ENCODE peak calls at places on chromosomes 1 and 21, in eight cellular contexts. One of them, this sample, is unnamed.

GRCh38 chr1:183983371-183984105 is 54.0 kb downstream of the COLGALT2 start:
- DNase-seq in stimulated activated naive CD8-positive, alpha-beta T cell treated with anti-CD3 and anti-CD28 coated beads, Interleukin-15, amount 100 ng/mL, for 72 hours: no peak
- DNase-seq in IMR-90: peak
- DNase-seq in HEK293T: no peak
- DNase-seq in lung microvascular endothelial cell: no peak
- DNase-seq in germinal center: no peak
- DNase-seq in astrocyte of the hippocampus: peak
- DNase-seq in Calu3: no peak
- DNase-seq in this sample: no peak

GRCh38 chr1:181094813-181095212 is 6.3 kb downstream of the IER5 start:
- DNase-seq in stimulated activated naive CD8-positive, alpha-beta T cell treated with anti-CD3 and anti-CD28 coated beads, Interleukin-15, amount 100 ng/mL, for 72 hours: no peak
- DNase-seq in IMR-90: peak
- DNase-seq in HEK293T: no peak
- DNase-seq in lung microvascular endothelial cell: no peak
- DNase-seq in germinal center: no peak
- DNase-seq in astrocyte of the hippocampus: peak
- DNase-seq in Calu3: no peak
- DNase-seq in this sample: peak

GRCh38 chr1:226066415-226067077 is 4.0 kb downstream of the H3-3A start:
- DNase-seq in stimulated activated naive CD8-positive, alpha-beta T cell treated with anti-CD3 and anti-CD28 coated beads, Interleukin-15, amount 100 ng/mL, for 72 hours: no peak
- DNase-seq in IMR-90: peak
- DNase-seq in HEK293T: no peak
- DNase-seq in lung microvascular endothelial cell: no peak
- DNase-seq in germinal center: no peak
- DNase-seq in astrocyte of the hippocampus: peak
- DNase-seq in Calu3: no peak
- DNase-seq in this sample: no peak

GRCh38 chr1:30138891-30139290 is 584.5 kb downstream of the MATN1 start:
- DNase-seq in stimulated activated naive CD8-positive, alpha-beta T cell treated with anti-CD3 and anti-CD28 coated beads, Interleukin-15, amount 100 ng/mL, for 72 hours: no peak
- DNase-seq in IMR-90: no peak
- DNase-seq in HEK293T: no peak
- DNase-seq in lung microvascular endothelial cell: no peak
- DNase-seq in germinal center: no peak
- DNase-seq in astrocyte of the hippocampus: no peak
- DNase-seq in Calu3: no peak
- DNase-seq in this sample: no peak

GRCh38 chr1:246573481-246573880 is 7.2 kb downstream of the CNST start:
- DNase-seq in stimulated activated naive CD8-positive, alpha-beta T cell treated with anti-CD3 and anti-CD28 coated beads, Interleukin-15, amount 100 ng/mL, for 72 hours: no peak
- DNase-seq in IMR-90: no peak
- DNase-seq in HEK293T: no peak
- DNase-seq in lung microvascular endothelial cell: no peak
- DNase-seq in germinal center: no peak
- DNase-seq in astrocyte of the hippocampus: no peak
- DNase-seq in Calu3: no peak
- DNase-seq in this sample: no peak

GRCh38 chr1:30305519-30305918 is 417.9 kb downstream of the MATN1 start:
- DNase-seq in stimulated activated naive CD8-positive, alpha-beta T cell treated with anti-CD3 and anti-CD28 coated beads, Interleukin-15, amount 100 ng/mL, for 72 hours: no peak
- DNase-seq in IMR-90: no peak
- DNase-seq in HEK293T: no peak
- DNase-seq in lung microvascular endothelial cell: no peak
- DNase-seq in germinal center: no peak
- DNase-seq in astrocyte of the hippocampus: no peak
- DNase-seq in Calu3: no peak
- DNase-seq in this sample: no peak

GRCh38 chr1:115112496-115113375 is 23.4 kb upstream of the TSPAN2 start:
- DNase-seq in stimulated activated naive CD8-positive, alpha-beta T cell treated with anti-CD3 and anti-CD28 coated beads, Interleukin-15, amount 100 ng/mL, for 72 hours: peak
- DNase-seq in IMR-90: no peak
- DNase-seq in HEK293T: peak
- DNase-seq in lung microvascular endothelial cell: peak
- DNase-seq in germinal center: no peak
- DNase-seq in astrocyte of the hippocampus: peak
- DNase-seq in Calu3: peak
- DNase-seq in this sample: peak

GRCh38 chr21:46000731-46001641 is 19.4 kb downstream of the COL6A1 start:
- DNase-seq in stimulated activated naive CD8-positive, alpha-beta T cell treated with anti-CD3 and anti-CD28 coated beads, Interleukin-15, amount 100 ng/mL, for 72 hours: peak
- DNase-seq in IMR-90: no peak
- DNase-seq in HEK293T: no peak
- DNase-seq in lung microvascular endothelial cell: no peak
- DNase-seq in germinal center: no peak
- DNase-seq in astrocyte of the hippocampus: no peak
- DNase-seq in Calu3: no peak
- DNase-seq in this sample: peak

GRCh38 chr1:236953161-236953560 is 51.1 kb downstream of the MT1HL1 start:
- DNase-seq in stimulated activated naive CD8-positive, alpha-beta T cell treated with anti-CD3 and anti-CD28 coated beads, Interleukin-15, amount 100 ng/mL, for 72 hours: no peak
- DNase-seq in IMR-90: no peak
- DNase-seq in HEK293T: no peak
- DNase-seq in lung microvascular endothelial cell: no peak
- DNase-seq in germinal center: no peak
- DNase-seq in astrocyte of the hippocampus: no peak
- DNase-seq in Calu3: no peak
- DNase-seq in this sample: no peak

GRCh38 chr1:70247768-70248167 is 26.6 kb downstream of the SRSF11 start:
- DNase-seq in stimulated activated naive CD8-positive, alpha-beta T cell treated with anti-CD3 and anti-CD28 coated beads, Interleukin-15, amount 100 ng/mL, for 72 hours: no peak
- DNase-seq in IMR-90: no peak
- DNase-seq in HEK293T: no peak
- DNase-seq in lung microvascular endothelial cell: no peak
- DNase-seq in germinal center: no peak
- DNase-seq in astrocyte of the hippocampus: no peak
- DNase-seq in Calu3: no peak
- DNase-seq in this sample: no peak

This sample was measured in activated effector memory CD4-positive, alpha-beta T cell treated with anti-CD3 and anti-CD28 coated beads, Interleukin-2, amount 50 U/mL, for 16 hours.